ENCODE peak calls at places on chromosome 11, in ten cellular contexts. X is BJ; O is right lobe of liver; T is cardiac fibroblast; F is neural crest cell; S is astrocyte of the cerebellum; G is A549; L is mesendoderm; K is naive thymus-derived CD4-positive, alpha-beta T cell; A is T follicular helper cell. N is an unnamed sample.

GRCh38 chr11:31160504-31161422 is 208.8 kb downstream of the DCDC1 start:
- DNase-seq in T (peak), K (no peak), G (peak), X (no peak), O (no peak), S (no peak), F (no peak), L (peak), A (no peak), N (no peak)

GRCh38 chr11:13378316-13378715 is 84.7 kb downstream of the BTBD10 start:
- DNase-seq in F (no peak), X (no peak), T (no peak), G (no peak), O (no peak), K (no peak), A (no peak), L (no peak), S (no peak), N (no peak)

GRCh38 chr11:36702330-36703054 is 104.5 kb upstream of the RAG2 start:
- DNase-seq in A (no peak), L (peak), G (peak), K (no peak), S (peak), X (peak), T (peak), O (no peak), F (peak), N (peak)

GRCh38 chr11:64186205-64187165 is 514 bp downstream of the STIP1 start:
- DNase-seq in L (peak), K (peak), A (no peak), T (peak), G (no peak), X (no peak), S (no peak), O (no peak), F (no peak), N (no peak)

GRCh38 chr11:35316161-35316560 is 103.2 kb downstream of the SLC1A2 start:
- DNase-seq in F (no peak), X (no peak), S (peak), K (no peak), L (no peak), O (no peak), A (no peak), G (no peak), T (no peak), N (no peak)

GRCh38 chr11:36077886-36078685 is 134.2 kb downstream of the LDLRAD3 start:
- DNase-seq in K (no peak), F (no peak), X (no peak), A (no peak), G (no peak), O (no peak), S (no peak), L (no peak), T (peak), N (no peak)

GRCh38 chr11:46119352-46120216 is 1.7 kb downstream of the PHF21A start:
- DNase-seq in L (peak), F (peak), S (peak), G (peak), A (peak), K (peak), O (peak), X (no peak), T (peak), N (peak)

GRCh38 chr11:69369945-69370344 is 76.0 kb downstream of the MYEOV start:
- DNase-seq in G (no peak), L (no peak), A (no peak), S (no peak), K (no peak), X (no peak), F (no peak), O (no peak), T (no peak), N (no peak)

GRCh38 chr11:68003846-68004550 is at the start of gene UNC93B1:
- DNase-seq in X (no peak), T (peak), F (peak), G (peak), A (peak), O (peak), S (no peak), L (peak), K (peak), N (peak)

GRCh38 chr11:118095493-118095892 is 8.7 kb upstream of the SMIM35 start:
- DNase-seq in T (no peak), K (no peak), S (no peak), F (no peak), O (no peak), L (no peak), G (no peak), A (no peak), X (no peak), N (no peak)

GRCh38 chr11:47425611-47426010 is 628 bp downstream of the PSMC3 start:
- DNase-seq in L (no peak), K (no peak), G (no peak), A (no peak), O (no peak), F (no peak), T (no peak), X (no peak), S (no peak), N (no peak)

GRCh38 chr11:129992161-129992944 is 10.3 kb downstream of the PRDM10 start:
- DNase-seq in S (no peak), A (peak), G (peak), X (no peak), T (peak), L (peak), O (peak), F (no peak), K (peak), N (peak)

GRCh38 chr11:11349870-11350325 is 3.2 kb downstream of the CSNK2A3 start:
- DNase-seq in F (no peak), G (no peak), K (no peak), L (no peak), O (no peak), S (peak), A (no peak), T (no peak), X (peak), N (no peak)

GRCh38 chr11:34318111-34319037 is 39.4 kb downstream of the ABTB2 start:
- DNase-seq in K (no peak), L (no peak), T (peak), G (peak), O (peak), A (no peak), S (no peak), X (no peak), F (no peak), N (no peak)

GRCh38 chr11:2951235-2952110 is 22.3 kb upstream of the PHLDA2 start:
- DNase-seq in T (peak), G (no peak), K (no peak), X (no peak), O (no peak), F (no peak), S (no peak), A (no peak), L (no peak), N (no peak)

GRCh38 chr11:130737866-130738431 is 178.3 kb downstream of the SNX19 start:
- DNase-seq in G (no peak), T (peak), O (no peak), L (no peak), K (no peak), A (no peak), S (peak), F (no peak), X (peak), N (no peak)

N was measured in 8988T.